ENCODE peak calls at places on chromosome 19, in six cellular contexts. Z is kidney; E is endodermal cell; R is MG63; P is CD4-positive, alpha-beta memory T cell; L is neuronal stem cell. D is an unnamed sample.

GRCh38 chr19:2337329-2337707 is 8.8 kb downstream of the SPPL2B start:
- DNase-seq in L (peak), R (no peak), E (peak), P (peak), Z (no peak), D (no peak)

GRCh38 chr19:51651216-51651846 is 4.7 kb upstream of the SIGLEC14 start:
- DNase-seq in Z (no peak), R (no peak), E (no peak), L (no peak), P (no peak), D (no peak)

GRCh38 chr19:55418185-55418584 is 10.6 kb upstream of the UBE2S start:
- DNase-seq in R (peak), L (peak), P (peak), E (peak), Z (no peak), D (peak)

GRCh38 chr19:5553892-5554291 is 13.9 kb downstream of the TINCR start:
- DNase-seq in R (no peak), P (no peak), L (no peak), E (no peak), Z (no peak), D (no peak)

GRCh38 chr19:20365146-20365545 is 198.1 kb downstream of the ZNF486 start:
- DNase-seq in L (no peak), P (no peak), R (no peak), Z (no peak), E (no peak), D (no peak)

GRCh38 chr19:11506101-11506555 is 489 bp upstream of the ZNF653 start:
- DNase-seq in L (peak), Z (no peak), E (no peak), P (no peak), R (no peak), D (no peak)

GRCh38 chr19:35462476-35462953 is 14.5 kb downstream of the FFAR2 start:
- DNase-seq in L (no peak), Z (no peak), P (peak), E (no peak), R (no peak), D (peak)

GRCh38 chr19:7004313-7004931 is 16.8 kb downstream of the MBD3L2B start:
- DNase-seq in Z (no peak), P (no peak), E (peak), R (peak), L (no peak), D (peak)

GRCh38 chr19:5828661-5829566 is 10.6 kb downstream of the FUT6 start:
- DNase-seq in R (no peak), Z (no peak), P (no peak), L (peak), E (peak), D (no peak)

GRCh38 chr19:39759457-39760184 is 19.0 kb upstream of the LEUTX start:
- DNase-seq in P (no peak), Z (no peak), L (no peak), E (no peak), R (no peak), D (no peak)

DNA sequence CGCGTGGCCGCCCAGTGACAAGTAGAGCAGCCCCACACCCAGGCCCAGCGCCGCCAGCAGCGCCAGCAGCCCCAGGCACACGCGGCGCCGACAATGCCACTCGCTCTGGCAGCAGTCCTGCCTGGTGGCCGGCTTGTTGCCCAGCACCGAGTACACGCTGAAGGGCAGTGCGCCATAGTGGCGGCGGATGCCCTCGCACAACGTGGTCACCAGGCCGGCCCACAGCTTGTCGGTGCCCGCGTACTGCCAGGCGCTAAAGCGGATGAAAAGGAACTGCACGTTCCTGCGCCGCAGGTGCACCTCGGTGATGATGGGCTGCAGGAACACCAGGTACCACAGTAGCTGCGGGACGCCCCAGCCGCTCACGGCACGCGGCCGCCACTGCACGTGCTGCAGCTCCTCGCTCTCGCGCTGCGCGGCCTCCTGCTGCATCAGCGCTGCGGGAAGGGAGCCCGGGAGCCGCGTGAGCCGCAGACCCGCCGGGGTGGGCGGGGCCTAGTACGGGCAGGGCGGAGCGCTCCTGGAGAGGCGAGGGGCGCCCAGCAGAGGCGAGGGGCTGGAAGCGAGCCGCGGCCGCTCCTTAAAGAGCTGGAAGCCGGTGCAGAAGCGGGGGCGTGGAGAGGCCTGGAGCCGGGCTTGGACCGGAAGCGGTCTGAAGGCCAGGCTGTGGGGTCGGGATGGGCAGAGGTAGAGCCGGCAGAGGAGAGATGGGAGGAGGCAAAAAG is 7.3 kb downstream of the NKPD1 start:
- DNase-seq in P (peak), R (no peak), L (peak), Z (peak), E (peak), D (no peak)
- H3K4me3 ChIP-seq in P (peak), R (no peak), L (no peak), Z (no peak), E (peak), D (no peak)

DNA sequence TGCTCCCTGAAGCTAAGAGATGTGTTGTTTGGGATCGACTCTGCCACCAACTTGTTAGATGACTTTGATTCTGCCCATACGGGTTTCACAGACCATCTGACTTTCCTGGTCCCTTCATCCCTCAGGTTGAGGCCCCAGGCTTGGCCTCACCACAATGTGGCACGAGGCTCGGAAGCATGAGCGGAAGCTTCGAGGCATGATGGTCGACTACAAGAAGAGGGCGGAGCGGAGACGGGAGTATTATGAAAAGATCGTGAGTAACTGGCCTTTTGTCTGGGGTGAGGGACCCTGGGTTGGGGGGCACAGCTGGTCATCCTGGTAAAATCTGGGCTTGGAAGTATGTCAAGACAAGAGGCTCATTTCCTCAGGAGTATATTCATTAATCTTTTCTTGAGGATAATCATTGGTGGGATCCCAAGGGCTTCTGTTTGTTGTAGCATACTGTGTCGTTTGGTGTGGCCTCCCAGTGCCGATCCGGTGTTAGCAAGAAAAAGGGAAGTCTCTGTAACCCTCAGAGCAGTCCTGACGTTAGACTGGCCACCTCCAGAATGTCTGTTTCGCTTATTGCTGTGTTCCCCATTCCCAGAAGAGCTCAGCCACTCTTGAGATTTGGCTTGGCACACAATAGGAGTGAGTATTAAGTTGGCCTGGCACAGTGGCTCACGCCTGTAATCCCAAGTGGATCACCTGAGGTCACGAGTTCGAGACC is 1.4 kb downstream of the CLASRP start:
- DNase-seq in L (no peak), P (no peak), E (no peak), Z (no peak), R (no peak), D (no peak)
- H3K4me3 ChIP-seq in L (peak), P (peak), E (peak), Z (peak), R (peak), D (peak)

GRCh38 chr19:3402631-3403443 is 36.5 kb downstream of the NFIC start:
- DNase-seq in E (no peak), P (no peak), L (no peak), Z (no peak), R (no peak), D (no peak)

GRCh38 chr19:3403489-3404323 is 37.3 kb downstream of the NFIC start:
- DNase-seq in E (peak), P (no peak), R (peak), Z (peak), L (no peak), D (no peak)

GRCh38 chr19:3406571-3407111 is 40.3 kb downstream of the NFIC start:
- DNase-seq in R (no peak), P (no peak), E (no peak), Z (no peak), L (no peak), D (no peak)

GRCh38 chr19:3405261-3405653 is 38.9 kb downstream of the NFIC start:
- DNase-seq in L (no peak), Z (no peak), E (no peak), R (no peak), P (no peak), D (no peak)

DNA sequence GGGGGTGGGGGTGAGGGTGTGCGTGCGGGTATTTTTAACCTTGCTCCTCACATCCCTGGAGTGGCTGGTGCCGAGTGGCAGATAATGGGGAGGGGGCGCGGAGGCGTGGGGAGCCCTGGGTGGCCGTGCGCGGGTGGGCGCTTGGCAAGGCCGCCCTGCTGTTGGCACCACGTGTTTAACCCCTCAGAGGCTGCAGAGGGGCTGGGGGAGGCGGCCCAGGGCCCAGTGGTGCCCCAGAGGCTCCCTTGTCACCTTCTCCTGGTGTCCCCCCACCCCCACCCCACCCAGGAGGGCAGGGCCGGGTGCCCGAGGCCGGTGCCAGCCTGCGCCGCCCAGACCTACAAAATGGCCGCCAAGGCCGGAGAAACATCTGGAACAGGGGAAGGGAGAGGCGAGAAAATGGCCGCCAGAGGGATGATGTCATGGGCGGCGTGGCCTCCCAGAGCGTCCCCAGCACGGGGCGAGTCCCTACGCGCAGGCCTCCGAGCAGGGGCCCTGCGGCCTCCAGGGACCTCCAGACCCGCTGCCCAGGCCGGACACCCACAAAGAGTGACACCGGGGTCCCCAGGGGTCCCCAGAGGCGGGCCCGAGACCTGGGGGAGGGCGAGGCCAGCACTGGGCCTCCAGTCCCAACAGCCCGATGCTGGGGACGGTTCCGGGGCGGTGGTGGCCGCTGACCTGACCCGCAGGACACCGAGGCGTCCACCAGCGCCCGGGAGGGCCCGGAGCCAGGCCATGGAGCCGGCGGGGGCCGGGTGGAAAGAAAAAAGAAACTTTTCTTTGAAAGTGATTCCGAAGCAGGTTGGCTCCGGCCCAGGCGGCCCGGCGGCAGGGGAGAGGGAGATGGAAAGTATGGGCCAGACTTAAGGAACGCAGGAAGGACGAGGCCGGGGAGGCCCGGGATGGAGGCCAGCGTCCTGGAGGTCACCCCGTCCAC is 38.2 kb downstream of the NFIC start:
- DNase-seq in R (peak), Z (peak), E (peak), P (no peak), L (no peak), D (no peak)
- H3K4me3 ChIP-seq in R (peak), Z (peak), E (no peak), P (no peak), L (no peak), D (no peak)

DNA sequence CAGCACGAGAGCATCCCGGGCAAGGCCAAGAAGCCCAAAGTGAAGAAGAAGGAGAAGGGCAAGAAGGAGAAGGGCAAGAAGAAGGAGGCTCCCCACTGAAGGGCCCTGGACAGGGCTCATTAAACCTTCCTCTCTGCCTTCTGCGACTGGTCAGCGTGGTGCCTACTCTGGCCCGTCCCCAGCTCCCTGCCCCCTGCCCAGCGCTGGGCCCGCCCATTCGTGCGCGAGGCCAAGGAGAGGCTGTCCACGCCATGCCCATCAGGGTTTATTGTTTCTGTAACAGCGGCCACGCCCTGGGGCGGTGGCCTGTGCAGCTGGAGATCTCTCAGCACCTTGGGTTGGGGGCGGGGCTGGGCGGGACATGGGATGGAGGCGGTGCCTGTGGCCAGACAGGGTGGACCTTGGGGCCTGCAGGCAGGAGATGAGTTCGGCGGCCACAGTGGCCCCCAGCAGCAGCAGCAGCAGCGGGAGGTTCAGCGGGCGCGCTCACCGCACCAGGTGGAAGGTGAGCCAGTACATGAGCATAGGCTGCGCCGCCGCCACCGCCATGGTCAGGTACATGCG is 897 bp downstream of the C19orf33 start:
- DNase-seq in R (no peak), P (no peak), L (peak), E (peak), Z (peak), D (no peak)
- H3K4me3 ChIP-seq in R (no peak), P (no peak), L (no peak), E (no peak), Z (peak), D (no peak)

GRCh38 chr19:14889994-14890393 is 4.1 kb upstream of the OR7A17 start:
- DNase-seq in Z (no peak), L (no peak), E (no peak), R (no peak), P (no peak), D (no peak)

GRCh38 chr19:14890616-14891379 is 4.9 kb upstream of the OR7A17 start:
- DNase-seq in Z (no peak), P (no peak), L (no peak), E (no peak), R (no peak), D (no peak)

DNA sequence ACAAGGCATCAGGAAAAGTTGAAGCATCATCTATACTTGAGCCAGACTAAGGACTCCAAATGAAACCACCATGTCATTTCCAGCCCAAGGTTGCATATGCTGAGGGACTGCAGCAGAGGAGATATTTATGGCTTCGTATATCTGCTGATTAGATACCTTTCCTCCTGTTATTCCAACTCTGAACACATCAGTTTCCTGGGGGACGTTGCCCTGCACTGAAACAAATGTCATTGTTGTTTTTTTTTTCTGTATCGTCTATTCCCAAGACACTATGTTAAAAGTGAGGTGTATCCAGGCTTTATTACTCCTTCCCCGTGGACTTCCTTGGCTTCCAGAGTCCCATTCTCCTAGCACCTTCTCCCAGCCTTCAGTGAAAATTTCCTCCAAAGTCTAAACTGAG is at the start of gene OR7A17:
- DNase-seq in L (no peak), Z (no peak), R (no peak), P (no peak), E (no peak), D (no peak)
- H3K4me3 ChIP-seq in L (no peak), Z (no peak), R (no peak), P (no peak), E (no peak), D (no peak)

GRCh38 chr19:42424345-42424707 is 2.9 kb downstream of the LIPE start:
- DNase-seq in R (no peak), P (peak), Z (no peak), L (no peak), E (no peak), D (no peak)
- H3K4me3 ChIP-seq in R (no peak), P (peak), Z (peak), L (no peak), E (no peak), D (no peak)